ENCODE peak calls at places on chromosomes 1 and 21, in five cellular contexts. One of them, this sample, is unnamed. For H3K27me3, the result is how much of the 10 kb centered on the place peaks cover.

GRCh38 chr1:32684167-32684811 is 18.3 kb downstream of the SYNC start:
- DNase-seq in HepG2: no peak
- DNase-seq in colonic mucosa: peak
- DNase-seq in HCT116: no peak
- DNase-seq in AG04450: peak
- DNase-seq in this sample: no peak

GRCh38 chr1:218557731-218558130 is 212.6 kb downstream of the TGFB2 start:
- DNase-seq in HepG2: no peak
- DNase-seq in AG04450: no peak
- DNase-seq in colonic mucosa: no peak
- DNase-seq in HCT116: no peak
- DNase-seq in this sample: no peak

GRCh38 chr21:41768371-41769042 is 1.7 kb upstream of the RIPK4 start:
- DNase-seq in HepG2: peak
- DNase-seq in HCT116: peak
- DNase-seq in AG04450: peak
- DNase-seq in colonic mucosa: peak
- DNase-seq in this sample: no peak

GRCh38 chr1:79792212-79792575 is 785.7 kb upstream of the ADGRL4 start:
- DNase-seq in HepG2: no peak
- DNase-seq in HCT116: no peak
- DNase-seq in AG04450: peak
- DNase-seq in colonic mucosa: no peak
- DNase-seq in this sample: no peak

GRCh38 chr1:7519861-7520408 is 251.2 kb upstream of the VAMP3 start:
- DNase-seq in HepG2: no peak
- DNase-seq in AG04450: no peak
- DNase-seq in colonic mucosa: no peak
- DNase-seq in HCT116: no peak
- DNase-seq in this sample: no peak

GRCh38 chr1:7224081-7224534 is 438.9 kb downstream of the CAMTA1 start:
- DNase-seq in colonic mucosa: peak
- DNase-seq in AG04450: no peak
- DNase-seq in HepG2: no peak
- DNase-seq in HCT116: no peak
- DNase-seq in this sample: no peak

GRCh38 chr1:232226197-232226681 is 403.7 kb downstream of the SIPA1L2 start:
- DNase-seq in HepG2: no peak
- DNase-seq in AG04450: peak
- DNase-seq in colonic mucosa: no peak
- DNase-seq in HCT116: no peak
- DNase-seq in this sample: peak

GRCh38 chr1:79059361-79059760 is 52.8 kb upstream of the ADGRL4 start:
- DNase-seq in HepG2: no peak
- DNase-seq in AG04450: no peak
- DNase-seq in colonic mucosa: no peak
- DNase-seq in HCT116: no peak
- DNase-seq in this sample: no peak

GRCh38 chr1:11484321-11484655 is 5.3 kb downstream of the DISP3 start:
- DNase-seq in HepG2: no peak
- DNase-seq in HCT116: no peak
- DNase-seq in colonic mucosa: no peak
- DNase-seq in AG04450: no peak
- DNase-seq in this sample: no peak

GRCh38 chr1:11487196-11487751 is 8.3 kb downstream of the DISP3 start:
- DNase-seq in HCT116: no peak
- DNase-seq in colonic mucosa: no peak
- DNase-seq in HepG2: no peak
- DNase-seq in AG04450: no peak
- DNase-seq in this sample: no peak

GRCh38 chr1:11483581-11484320 is 4.8 kb downstream of the DISP3 start:
- DNase-seq in HCT116: no peak
- DNase-seq in colonic mucosa: no peak
- DNase-seq in HepG2: no peak
- DNase-seq in AG04450: no peak
- DNase-seq in this sample: no peak

GRCh38 chr1:11486610-11487009 is 7.7 kb downstream of the DISP3 start:
- DNase-seq in AG04450: no peak
- DNase-seq in HepG2: no peak
- DNase-seq in colonic mucosa: no peak
- DNase-seq in HCT116: no peak
- DNase-seq in this sample: no peak

DNA sequence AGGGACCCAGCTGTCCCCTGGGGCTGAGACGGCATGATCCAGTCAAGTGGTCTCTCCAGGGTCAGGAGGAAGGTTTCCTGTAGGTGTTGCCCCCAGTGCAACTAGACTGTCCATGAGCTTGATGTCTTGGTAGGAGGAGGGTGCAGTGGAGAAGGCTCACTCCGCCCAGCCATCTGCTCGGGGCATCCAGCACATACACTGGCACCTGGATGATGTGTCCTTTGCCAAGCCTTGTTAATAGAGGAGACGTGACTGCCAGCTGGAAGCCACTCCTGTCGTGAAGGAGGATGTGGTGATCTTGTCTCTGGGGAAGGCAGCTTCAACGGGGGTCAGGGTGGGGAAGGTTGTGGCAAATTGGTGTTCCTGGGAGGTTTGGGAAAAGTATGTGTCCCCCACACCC is 6.2 kb downstream of the DISP3 start:
- DNase-seq in AG04450: no peak
- DNase-seq in colonic mucosa: no peak
- DNase-seq in HCT116: no peak
- DNase-seq in HepG2: no peak
- DNase-seq in this sample: no peak
- H3K27me3 ChIP-seq in AG04450: under half
- H3K27me3 ChIP-seq in colonic mucosa: under half
- H3K27me3 ChIP-seq in HCT116: half or more
- H3K27me3 ChIP-seq in HepG2: under half
- H3K27me3 ChIP-seq in this sample: half or more

GRCh38 chr1:2530501-2531361 is 668 bp upstream of the HES5 start:
- DNase-seq in HepG2: no peak
- DNase-seq in colonic mucosa: peak
- DNase-seq in HCT116: no peak
- DNase-seq in AG04450: no peak
- DNase-seq in this sample: no peak
- H3K27me3 ChIP-seq in HepG2: under half
- H3K27me3 ChIP-seq in colonic mucosa: under half
- H3K27me3 ChIP-seq in HCT116: under half
- H3K27me3 ChIP-seq in AG04450: under half
- H3K27me3 ChIP-seq in this sample: under half

DNA sequence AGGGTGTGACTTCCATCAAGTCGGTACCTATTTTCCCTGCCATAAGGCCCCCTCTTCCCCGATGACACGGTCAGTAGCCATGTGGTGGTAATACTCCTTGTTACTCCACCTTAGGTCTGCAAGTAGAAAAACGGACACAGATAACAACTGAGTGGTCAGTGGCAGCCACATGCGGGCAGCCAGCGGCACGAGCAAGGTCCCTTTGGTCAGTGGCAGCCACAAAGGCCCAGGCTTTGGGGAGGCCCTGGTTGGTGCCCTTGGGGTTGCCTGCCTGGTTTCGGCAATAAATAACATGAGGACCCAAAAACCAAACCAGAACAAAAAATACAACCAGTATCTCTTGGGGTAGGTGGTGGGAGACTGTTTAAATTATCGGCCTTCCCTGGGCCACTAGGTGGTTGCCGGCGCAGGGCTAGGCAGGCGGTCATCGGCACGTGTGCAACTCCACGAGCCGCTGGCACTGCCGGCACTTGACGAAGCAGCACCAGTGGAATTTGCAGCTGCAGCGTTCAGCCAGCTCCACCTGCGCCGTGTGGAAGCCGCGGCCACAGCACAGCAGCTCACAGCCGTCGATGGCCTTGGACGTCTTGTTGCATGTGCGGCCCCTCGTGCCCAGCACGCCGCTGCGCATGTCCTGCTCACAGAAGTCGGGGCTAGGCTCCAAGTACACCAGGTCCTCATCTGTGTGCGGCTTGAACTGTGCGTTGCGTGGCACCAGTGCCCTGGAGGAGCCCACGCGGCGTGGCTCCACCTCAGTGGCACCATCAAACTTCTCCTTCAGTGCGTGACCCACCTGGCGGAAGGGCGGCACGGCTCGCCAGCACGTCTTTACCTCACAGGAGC is 23.1 kb downstream of the WNT4 start:
- DNase-seq in HCT116: no peak
- DNase-seq in HepG2: no peak
- DNase-seq in colonic mucosa: no peak
- DNase-seq in AG04450: no peak
- DNase-seq in this sample: no peak
- H3K27me3 ChIP-seq in HCT116: under half
- H3K27me3 ChIP-seq in HepG2: under half
- H3K27me3 ChIP-seq in colonic mucosa: under half
- H3K27me3 ChIP-seq in AG04450: under half
- H3K27me3 ChIP-seq in this sample: under half

DNA sequence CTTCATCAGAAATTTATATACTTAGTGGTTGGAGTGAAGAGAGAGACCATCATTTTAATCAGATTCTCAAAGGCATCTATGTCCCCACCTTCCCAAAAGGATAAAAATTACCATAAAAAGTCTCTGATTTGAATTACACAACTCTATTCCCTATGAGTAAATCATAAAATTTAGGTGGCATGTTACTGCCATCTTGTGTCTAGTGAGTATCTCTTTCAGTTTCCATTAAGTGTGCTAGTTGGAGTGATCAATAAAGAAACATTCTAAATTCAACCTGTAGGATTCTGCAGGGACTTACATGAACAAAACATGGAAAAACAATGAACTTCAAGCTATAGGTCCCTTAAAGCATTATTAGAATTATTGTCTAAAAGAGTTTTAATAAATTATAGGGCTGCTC is 655.4 kb downstream of the LTN1 start:
- DNase-seq in HepG2: peak
- DNase-seq in AG04450: peak
- DNase-seq in colonic mucosa: no peak
- DNase-seq in HCT116: no peak
- DNase-seq in this sample: no peak
- H3K27me3 ChIP-seq in HepG2: under half
- H3K27me3 ChIP-seq in AG04450: under half
- H3K27me3 ChIP-seq in colonic mucosa: under half
- H3K27me3 ChIP-seq in HCT116: under half
- H3K27me3 ChIP-seq in this sample: under half

GRCh38 chr1:207959141-207959825 is 48.4 kb upstream of the CD34 start:
- DNase-seq in HepG2: no peak
- DNase-seq in colonic mucosa: peak
- DNase-seq in AG04450: no peak
- DNase-seq in HCT116: no peak
- DNase-seq in this sample: no peak
- H3K27me3 ChIP-seq in HepG2: under half
- H3K27me3 ChIP-seq in colonic mucosa: under half
- H3K27me3 ChIP-seq in AG04450: under half
- H3K27me3 ChIP-seq in HCT116: under half
- H3K27me3 ChIP-seq in this sample: under half

GRCh38 chr1:46532498-46533178 is 18.8 kb downstream of the KNCN start:
- DNase-seq in colonic mucosa: peak
- DNase-seq in HepG2: no peak
- DNase-seq in HCT116: no peak
- DNase-seq in AG04450: no peak
- DNase-seq in this sample: peak
- H3K27me3 ChIP-seq in colonic mucosa: under half
- H3K27me3 ChIP-seq in HepG2: under half
- H3K27me3 ChIP-seq in HCT116: under half
- H3K27me3 ChIP-seq in AG04450: half or more
- H3K27me3 ChIP-seq in this sample: under half

GRCh38 chr1:113369040-113369439 is 21.3 kb upstream of the MAGI3 start:
- DNase-seq in HCT116: no peak
- DNase-seq in HepG2: no peak
- DNase-seq in colonic mucosa: no peak
- DNase-seq in AG04450: no peak
- DNase-seq in this sample: no peak

GRCh38 chr1:113369715-113370114 is 20.6 kb upstream of the MAGI3 start:
- DNase-seq in AG04450: no peak
- DNase-seq in colonic mucosa: no peak
- DNase-seq in HepG2: no peak
- DNase-seq in HCT116: no peak
- DNase-seq in this sample: no peak

DNA sequence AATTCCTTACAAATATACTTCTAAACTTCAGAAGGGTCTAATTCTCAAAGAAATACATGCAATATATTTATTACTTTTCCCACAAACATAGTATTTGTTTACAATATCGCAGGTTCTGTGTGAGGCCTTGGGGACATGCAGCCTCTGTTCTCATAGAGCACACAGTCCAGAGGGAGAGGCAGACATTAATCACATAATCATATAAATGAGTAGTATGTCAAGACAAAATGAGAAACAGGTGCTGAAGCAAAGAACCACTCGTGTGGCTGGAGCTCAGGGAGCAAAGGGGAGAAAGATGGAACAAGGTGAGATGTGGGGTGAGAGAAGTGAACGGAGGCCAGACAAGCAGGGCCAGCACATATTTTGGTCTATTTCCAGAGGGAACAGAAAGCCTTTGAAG is 26.4 kb upstream of the MAGI3 start:
- DNase-seq in HepG2: no peak
- DNase-seq in colonic mucosa: no peak
- DNase-seq in AG04450: no peak
- DNase-seq in HCT116: no peak
- DNase-seq in this sample: no peak
- H3K27me3 ChIP-seq in HepG2: under half
- H3K27me3 ChIP-seq in colonic mucosa: under half
- H3K27me3 ChIP-seq in AG04450: under half
- H3K27me3 ChIP-seq in HCT116: under half
- H3K27me3 ChIP-seq in this sample: under half

GRCh38 chr1:917466-918091 is 6.1 kb upstream of the SAMD11 start:
- DNase-seq in colonic mucosa: no peak
- DNase-seq in HepG2: no peak
- DNase-seq in AG04450: no peak
- DNase-seq in HCT116: no peak
- DNase-seq in this sample: peak
- H3K27me3 ChIP-seq in colonic mucosa: half or more
- H3K27me3 ChIP-seq in HepG2: under half
- H3K27me3 ChIP-seq in AG04450: under half
- H3K27me3 ChIP-seq in HCT116: under half
- H3K27me3 ChIP-seq in this sample: under half

This sample was measured in HAP-1.